ENCODE peak calls at places on chromosome 2, in four cellular contexts. D, Q, B and V are unnamed samples.

GRCh38 chr2:237434916-237435315 is 21.0 kb upstream of the COL6A3 start:
- DNase-seq in D (peak; percentile 75), B (no peak), Q (no peak), V (no peak)

GRCh38 chr2:69715964-69716363 is 26.0 kb upstream of the ANXA4 start:
- DNase-seq in D (peak; percentile 61), B (no peak), Q (no peak), V (no peak)

GRCh38 chr2:242010567-242011513 is 141.3 kb downstream of the RTP5 start:
- DNase-seq in B (no peak), D (peak; percentile 1), Q (no peak), V (no peak)

GRCh38 chr2:15449542-15450236 is 111.4 kb downstream of the NBAS start:
- DNase-seq in D (no peak), Q (no peak), B (no peak), V (no peak)

GRCh38 chr2:98691307-98691706 is 39.6 kb downstream of the MGAT4A start:
- DNase-seq in D (no peak), B (no peak), Q (no peak), V (no peak)

GRCh38 chr2:212398316-212398715 is 140.3 kb downstream of the ERBB4 start:
- DNase-seq in Q (no peak), B (no peak), D (no peak), V (no peak)

GRCh38 chr2:152244241-152244640 is 68.7 kb upstream of the STAM2 start:
- DNase-seq in B (no peak), D (no peak), Q (no peak), V (no peak)

GRCh38 chr2:222024934-222025890 is 273.6 kb downstream of the PAX3 start:
- DNase-seq in D (peak; percentile 42), Q (no peak), B (no peak), V (peak; percentile 85)

GRCh38 chr2:45390433-45390832 is 220.6 kb downstream of the SRBD1 start:
- DNase-seq in D (no peak), Q (no peak), B (no peak), V (no peak)

GRCh38 chr2:27715318-27716165 is 51.9 kb downstream of the SLC4A1AP start:
- DNase-seq in Q (no peak), D (peak; percentile 69), B (no peak), V (peak; percentile 34)

GRCh38 chr2:206482123-206482522 is 38.8 kb downstream of the ADAM23 start:
- DNase-seq in Q (no peak), D (peak; percentile 10), B (no peak), V (peak; percentile 65)

GRCh38 chr2:1723397-1724042 is 20.8 kb downstream of the PXDN start:
- DNase-seq in D (no peak), B (no peak), Q (no peak), V (no peak)

GRCh38 chr2:65710779-65711295 is 278.4 kb upstream of the SPRED2 start:
- DNase-seq in B (peak; percentile 5), D (peak; percentile 8), Q (peak; percentile 43), V (peak; percentile 73)

GRCh38 chr2:98458207-98458606 is 13.5 kb downstream of the INPP4A start:
- DNase-seq in D (peak; percentile 60), B (no peak), Q (no peak), V (no peak)

GRCh38 chr2:75310915-75311314 is 111.6 kb upstream of the TACR1 start:
- DNase-seq in B (no peak), D (peak; percentile 57), Q (no peak), V (no peak)

GRCh38 chr2:128271186-128271890 is 47.3 kb downstream of the HS6ST1 start:
- DNase-seq in B (no peak), D (no peak), Q (peak; percentile 25), V (no peak)

GRCh38 chr2:104431701-104432121 is 422.2 kb upstream of the POU3F3 start:
- DNase-seq in B (no peak), D (no peak), Q (no peak), V (no peak)

GRCh38 chr2:209809256-209809655 is 37.6 kb downstream of the UNC80 start:
- DNase-seq in Q (no peak), D (no peak), B (no peak), V (no peak)

GRCh38 chr2:48198285-48198821 is 292.1 kb upstream of the FBXO11 start:
- DNase-seq in Q (no peak), D (no peak), B (no peak), V (no peak)

GRCh38 chr2:16188256-16188890 is 248.0 kb downstream of the MYCN start:
- DNase-seq in Q (no peak), B (no peak), D (no peak), V (no peak)

GRCh38 chr2:88614497-88615157 is 12.6 kb downstream of the EIF2AK3 start:
- DNase-seq in Q (no peak), D (no peak), B (no peak), V (no peak)

GRCh38 chr2:171669121-171669520 is 18.1 kb upstream of the DYNC1I2 start:
- DNase-seq in Q (no peak), D (no peak), B (no peak), V (no peak)

GRCh38 chr2:200679157-200679934 is 93.5 kb downstream of the AOX1 start:
- DNase-seq in Q (no peak), B (no peak), D (no peak), V (peak; percentile 43)

GRCh38 chr2:127622561-127623387 is 23.2 kb upstream of the GPR17 start:
- DNase-seq in D (no peak), Q (peak; percentile 14), B (no peak), V (no peak)

GRCh38 chr2:98715812-98716451 is 15.0 kb downstream of the MGAT4A start:
- DNase-seq in B (no peak), D (no peak), Q (no peak), V (no peak)

GRCh38 chr2:236889081-236889780 is 196.5 kb upstream of the COPS8 start:
- DNase-seq in D (no peak), B (no peak), Q (no peak), V (no peak)

GRCh38 chr2:96642564-96643350 is at the start of gene FER1L5:
- DNase-seq in Q (peak; percentile 82), B (peak; percentile 33), D (peak; percentile 63), V (peak; percentile 93)

GRCh38 chr2:215609089-215610032 is 173.5 kb upstream of the FN1 start:
- DNase-seq in B (no peak), Q (no peak), D (peak; percentile 81), V (no peak)

GRCh38 chr2:214648520-214648919 is 161.0 kb downstream of the BARD1 start:
- DNase-seq in B (no peak), Q (no peak), D (peak; percentile 23), V (no peak)

GRCh38 chr2:176269319-176270099 is at the start of gene MTX2:
- DNase-seq in B (peak; percentile 38), Q (peak; percentile 85), D (peak; percentile 57), V (peak; percentile 88)
- H3K56ac ChIP-seq in B (peak within 1 kb of the TSS; percentile 91), Q (no peak within 1 kb of the TSS), D (peak within 1 kb of the TSS; percentile 51), V (peak within 1 kb of the TSS; percentile 95)

GRCh38 chr2:158411748-158412147 is 44.8 kb downstream of the CCDC148 start:
- DNase-seq in B (no peak), D (no peak), Q (no peak), V (no peak)
- H3K56ac ChIP-seq in B (no peak overlapping the region), D (peak overlapping the region; percentile 26), Q (no peak overlapping the region), V (no peak overlapping the region)

DNA sequence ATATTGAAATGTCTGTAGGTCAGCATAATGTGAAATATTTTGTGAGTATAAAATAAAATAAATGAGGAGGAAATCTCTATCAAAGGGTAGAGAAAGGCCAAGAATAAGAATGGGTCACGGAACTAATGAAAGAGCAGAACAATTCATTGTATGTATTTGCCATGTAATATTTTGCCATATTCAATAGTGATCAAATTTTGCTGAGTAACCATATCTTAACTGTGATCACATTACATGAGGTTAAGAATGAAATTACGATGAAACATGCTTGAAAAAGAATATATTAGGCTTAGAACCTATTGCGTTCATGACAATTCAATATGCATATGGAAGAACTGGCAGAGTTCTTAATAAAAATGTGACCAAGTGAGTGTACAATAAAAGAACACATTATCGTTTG is 437.2 kb upstream of the NRXN1 start:
- DNase-seq in D (no peak), Q (no peak), B (no peak), V (no peak)
- H3K56ac ChIP-seq in D (no peak overlapping the region), Q (no peak overlapping the region), B (no peak overlapping the region), V (no peak overlapping the region)

GRCh38 chr2:174560737-174561136 is 36.9 kb downstream of the WIPF1 start:
- DNase-seq in Q (no peak), D (no peak), B (no peak), V (no peak)
- H3K56ac ChIP-seq in Q (no peak overlapping the region), D (no peak overlapping the region), B (no peak overlapping the region), V (no peak overlapping the region)

DNA sequence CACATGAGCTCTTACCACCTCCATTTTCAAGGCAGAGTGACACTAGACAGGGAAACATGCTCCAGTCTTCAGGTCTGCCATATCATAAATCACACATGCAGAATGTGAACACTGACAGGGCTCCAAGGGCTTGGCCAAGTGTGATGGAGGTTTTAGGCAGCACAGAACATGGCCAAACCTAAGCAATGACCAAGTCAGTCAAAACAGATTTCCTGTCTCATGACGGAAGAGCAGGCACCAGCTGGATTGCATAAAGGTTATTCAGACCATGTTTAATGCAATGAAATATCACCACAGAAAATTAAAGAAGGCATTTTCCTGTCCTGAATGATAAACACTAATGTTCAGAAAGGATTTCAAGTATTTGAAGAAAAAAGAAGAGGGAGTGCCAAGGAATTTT is 72.5 kb downstream of the SUMO1 start:
- DNase-seq in Q (no peak), D (peak; percentile 54), B (no peak), V (no peak)
- H3K56ac ChIP-seq in Q (no peak overlapping the region), D (no peak overlapping the region), B (no peak overlapping the region), V (no peak overlapping the region)

DNA sequence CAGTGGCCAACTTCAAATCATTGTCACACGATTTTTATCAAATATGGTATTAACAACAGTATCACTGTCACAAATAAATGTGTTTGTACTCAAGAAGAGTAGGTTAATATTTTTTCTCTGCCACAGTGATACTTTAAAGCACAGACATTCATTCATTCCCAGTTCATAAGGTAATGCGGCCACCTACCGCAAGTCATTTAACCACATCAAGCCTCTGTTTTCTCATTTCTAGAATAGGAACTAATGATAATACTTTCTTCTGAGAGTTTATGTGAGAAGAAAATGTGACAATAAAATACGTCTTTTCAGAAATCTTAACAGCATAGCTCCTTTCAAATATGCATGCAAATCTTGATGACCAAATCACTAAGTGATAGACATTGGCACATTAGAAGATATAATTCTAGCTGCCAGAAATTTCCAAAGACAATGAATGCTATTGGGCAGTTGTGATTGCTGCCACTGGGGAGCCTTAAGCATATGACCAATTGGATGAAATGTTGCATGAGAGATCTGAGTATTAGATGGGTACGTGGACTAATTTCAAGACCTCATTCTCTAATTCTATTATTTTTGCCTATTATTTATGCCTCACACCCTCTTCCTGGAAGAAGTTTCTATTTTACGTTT is 430.9 kb downstream of the PID1 start:
- DNase-seq in B (no peak), D (no peak), Q (no peak), V (no peak)
- H3K56ac ChIP-seq in B (no peak overlapping the region), D (no peak overlapping the region), Q (no peak overlapping the region), V (no peak overlapping the region)

GRCh38 chr2:64403426-64403825 is 50.5 kb upstream of the LGALSL start:
- DNase-seq in Q (no peak), B (no peak), D (no peak), V (peak; percentile 72)
- H3K56ac ChIP-seq in Q (no peak overlapping the region), B (no peak overlapping the region), D (no peak overlapping the region), V (peak overlapping the region; percentile 36)

GRCh38 chr2:117068371-117068770 is 746.1 kb upstream of the DDX18 start:
- DNase-seq in B (no peak), Q (no peak), D (no peak), V (no peak)
- H3K56ac ChIP-seq in B (no peak overlapping the region), Q (no peak overlapping the region), D (no peak overlapping the region), V (no peak overlapping the region)

GRCh38 chr2:47177042-47177565 is 22.0 kb upstream of the STPG4 start:
- DNase-seq in B (no peak), D (no peak), Q (no peak), V (no peak)
- H3K56ac ChIP-seq in B (no peak overlapping the region), D (peak overlapping the region; percentile 98), Q (no peak overlapping the region), V (peak overlapping the region; percentile 88)